ENCODE peak calls at places on chromosomes 12 and 14, in six cellular contexts. B, D, Y, K, S and P are unnamed samples.

GRCh38 chr12:40105515-40106201 is at the start of gene SLC2A13:
- DNase-seq in D (peak), S (peak), K (peak), Y (peak), B (peak), P (peak)

GRCh38 chr12:20220339-20220738 is 148.0 kb upstream of the PDE3A start:
- DNase-seq in Y (no peak), S (no peak), B (peak), K (no peak), D (no peak), P (no peak)

GRCh38 chr12:126719886-126720666 is 1546.9 kb upstream of the TMEM132C start:
- DNase-seq in Y (no peak), D (no peak), B (no peak), S (no peak), K (no peak), P (no peak)

GRCh38 chr14:74333909-74334308 is 14.4 kb upstream of the VRTN start:
- DNase-seq in S (no peak), B (no peak), K (no peak), Y (no peak), D (no peak), P (no peak)

GRCh38 chr12:110917467-110917866 is 2.9 kb downstream of the MYL2 start:
- DNase-seq in D (no peak), S (peak), Y (no peak), B (peak), K (no peak), P (peak)

GRCh38 chr12:120970310-120970709 is 8.0 kb upstream of the HNF1A start:
- DNase-seq in K (no peak), Y (no peak), D (no peak), S (no peak), B (no peak), P (no peak)

GRCh38 chr12:5262885-5263284 is 169.0 kb upstream of the NTF3 start:
- DNase-seq in K (no peak), D (no peak), S (no peak), B (no peak), Y (no peak), P (no peak)

GRCh38 chr12:45611061-45611460 is 118.4 kb upstream of the ARID2 start:
- DNase-seq in K (no peak), S (no peak), B (no peak), D (no peak), Y (no peak), P (no peak)

GRCh38 chr14:100677152-100677924 is 49.4 kb upstream of the DLK1 start:
- DNase-seq in B (no peak), Y (no peak), S (no peak), D (no peak), K (peak), P (no peak)

GRCh38 chr12:119512772-119513497 is 80.6 kb upstream of the TMEM233 start:
- DNase-seq in K (no peak), D (peak), S (no peak), B (no peak), Y (no peak), P (no peak)

GRCh38 chr12:56724660-56724988 is 475 bp downstream of the NACA start:
- DNase-seq in B (no peak), K (peak), D (peak), Y (no peak), S (no peak), P (no peak)

GRCh38 chr12:111616177-111616623 is 17.1 kb upstream of the ATXN2 start:
- DNase-seq in K (peak), D (peak), Y (no peak), S (no peak), B (no peak), P (no peak)

GRCh38 chr12:78156751-78157150 is 326.1 kb downstream of the NAV3 start:
- DNase-seq in S (no peak), D (no peak), Y (no peak), K (no peak), B (no peak), P (no peak)

GRCh38 chr12:91774471-91774921 is 371.1 kb downstream of the BTG1 start:
- DNase-seq in S (no peak), B (no peak), K (no peak), Y (no peak), D (no peak), P (no peak)

GRCh38 chr12:1464925-1465324 is 129.5 kb downstream of the FBXL14 start:
- DNase-seq in Y (no peak), S (no peak), D (no peak), B (no peak), K (no peak), P (no peak)

GRCh38 chr14:65949711-65950516 is 536.3 kb upstream of the CCDC196 start:
- DNase-seq in Y (no peak), S (no peak), K (peak), D (no peak), B (peak), P (no peak)

GRCh38 chr12:106378788-106379187 is 21.2 kb downstream of the POLR3B start:
- DNase-seq in Y (no peak), K (no peak), D (no peak), S (no peak), B (no peak), P (no peak)

GRCh38 chr12:39441189-39441962 is 1.5 kb downstream of the KIF21A start:
- DNase-seq in K (no peak), Y (no peak), S (no peak), B (no peak), D (no peak), P (no peak)

GRCh38 chr14:65833256-65833880 is 420.8 kb downstream of the FUT8 start:
- DNase-seq in S (no peak), B (no peak), K (no peak), D (no peak), Y (no peak), P (no peak)

DNA sequence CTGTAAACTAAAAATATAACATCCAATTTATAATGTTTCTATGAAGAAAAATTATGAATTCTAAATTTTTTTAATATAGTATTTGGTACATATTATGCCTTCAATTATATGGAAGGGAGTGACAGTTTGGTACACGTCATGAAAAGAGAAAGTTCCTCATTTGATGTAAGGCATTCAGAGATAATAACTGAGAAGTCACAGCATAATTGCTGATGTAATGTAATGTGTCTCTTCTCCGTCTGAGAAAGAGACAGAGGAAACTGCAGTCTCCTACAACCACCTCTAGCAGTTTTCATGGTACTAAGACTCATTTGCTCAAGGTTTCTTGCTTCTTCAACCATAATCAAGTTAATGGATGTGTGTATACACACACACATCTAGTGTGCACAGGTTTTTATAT is 2.3 kb upstream of the CD69 start:
- DNase-seq in K (no peak), Y (no peak), D (no peak), S (no peak), B (no peak), P (no peak)
- TF ChIP-seq POLR2A in K (no peak), Y (no peak), D (no peak), S (no peak), B (no peak), P (no peak)

GRCh38 chr12:52238206-52238840 is 5.3 kb downstream of the KRT7 start:
- DNase-seq in B (no peak), K (no peak), S (peak), D (no peak), Y (no peak), P (no peak)
- TF ChIP-seq POLR2A in B (no peak), K (no peak), S (no peak), D (no peak), Y (no peak), P (no peak)

DNA sequence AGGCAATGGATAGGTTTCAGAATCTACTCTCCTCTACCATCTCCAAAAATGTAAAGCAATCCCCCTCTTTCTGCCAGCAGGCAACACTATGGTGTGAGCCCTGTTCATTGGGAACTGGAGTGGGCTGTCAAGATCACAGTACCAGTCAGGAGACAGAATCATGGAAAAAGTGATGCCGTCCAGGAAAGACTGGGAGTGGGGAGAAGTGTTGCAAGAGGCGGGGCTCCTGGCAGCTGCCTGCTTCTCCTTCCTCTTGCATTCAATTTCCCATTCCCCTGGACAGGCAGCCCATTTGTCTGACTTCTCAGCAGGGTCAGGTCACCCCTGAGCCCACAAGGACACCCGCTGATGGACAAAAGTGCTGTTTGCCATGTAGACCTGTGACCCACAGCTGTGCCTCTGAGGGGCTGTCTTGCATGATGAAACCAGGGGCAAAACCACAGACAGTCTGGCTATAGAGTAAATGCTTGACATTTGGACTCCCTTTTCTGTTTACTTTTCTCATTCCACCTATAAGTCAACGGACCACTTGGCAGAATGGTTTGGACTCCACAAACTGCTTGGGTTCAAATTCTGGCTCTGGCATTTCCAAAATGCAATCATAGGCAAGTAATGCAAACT is 30.1 kb upstream of the RPH3A start:
- DNase-seq in Y (no peak), D (no peak), K (no peak), S (no peak), B (no peak), P (no peak)
- TF ChIP-seq POLR2A in Y (no peak), D (no peak), K (no peak), S (no peak), B (no peak), P (no peak)

DNA sequence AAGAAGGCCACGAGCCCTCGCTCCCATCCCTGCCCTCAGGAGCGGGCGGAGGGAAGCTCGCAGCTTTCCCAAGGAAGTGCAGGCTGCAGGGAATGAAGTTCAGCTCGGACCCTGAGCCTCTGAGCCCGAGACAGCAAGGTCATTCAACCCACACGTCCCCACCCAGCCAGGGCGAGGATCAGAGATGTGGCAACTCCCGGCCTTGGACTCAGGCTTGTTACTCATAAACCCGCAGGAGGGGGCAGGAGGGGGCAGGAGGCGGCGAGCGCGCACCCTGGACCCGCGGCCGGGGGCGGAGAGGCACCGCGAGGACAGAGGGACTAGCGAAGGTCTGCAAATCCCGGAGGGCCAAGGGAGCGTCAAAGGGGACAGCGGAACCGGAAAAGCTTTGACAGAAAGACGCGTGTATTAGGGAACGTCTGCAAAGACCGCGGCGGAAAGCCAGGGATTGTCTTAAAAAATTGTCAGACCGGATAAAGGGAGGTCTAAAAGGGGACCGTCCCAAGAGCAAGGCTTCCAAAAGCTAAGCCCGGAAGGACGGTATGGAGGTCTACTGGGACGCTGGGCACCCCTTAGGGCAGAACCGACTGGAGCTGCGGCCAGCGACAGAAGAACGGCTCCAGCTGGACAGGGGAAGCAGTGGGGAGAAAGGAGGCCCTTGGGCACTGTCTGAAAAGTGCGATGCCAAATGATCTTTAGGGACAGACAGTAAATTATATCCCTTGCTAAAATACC is 609 bp upstream of the DCAF11 start:
- DNase-seq in D (peak), B (peak), K (peak), S (peak), Y (peak), P (peak)
- TF ChIP-seq POLR2A in D (no peak), B (peak), K (peak), S (peak), Y (peak), P (peak)

GRCh38 chr14:71321556-71322315 is 414.5 kb downstream of the PCNX1 start:
- DNase-seq in K (no peak), S (peak), B (peak), D (peak), Y (no peak), P (no peak)
- TF ChIP-seq POLR2A in K (no peak), S (no peak), B (no peak), D (no peak), Y (no peak), P (no peak)

DNA sequence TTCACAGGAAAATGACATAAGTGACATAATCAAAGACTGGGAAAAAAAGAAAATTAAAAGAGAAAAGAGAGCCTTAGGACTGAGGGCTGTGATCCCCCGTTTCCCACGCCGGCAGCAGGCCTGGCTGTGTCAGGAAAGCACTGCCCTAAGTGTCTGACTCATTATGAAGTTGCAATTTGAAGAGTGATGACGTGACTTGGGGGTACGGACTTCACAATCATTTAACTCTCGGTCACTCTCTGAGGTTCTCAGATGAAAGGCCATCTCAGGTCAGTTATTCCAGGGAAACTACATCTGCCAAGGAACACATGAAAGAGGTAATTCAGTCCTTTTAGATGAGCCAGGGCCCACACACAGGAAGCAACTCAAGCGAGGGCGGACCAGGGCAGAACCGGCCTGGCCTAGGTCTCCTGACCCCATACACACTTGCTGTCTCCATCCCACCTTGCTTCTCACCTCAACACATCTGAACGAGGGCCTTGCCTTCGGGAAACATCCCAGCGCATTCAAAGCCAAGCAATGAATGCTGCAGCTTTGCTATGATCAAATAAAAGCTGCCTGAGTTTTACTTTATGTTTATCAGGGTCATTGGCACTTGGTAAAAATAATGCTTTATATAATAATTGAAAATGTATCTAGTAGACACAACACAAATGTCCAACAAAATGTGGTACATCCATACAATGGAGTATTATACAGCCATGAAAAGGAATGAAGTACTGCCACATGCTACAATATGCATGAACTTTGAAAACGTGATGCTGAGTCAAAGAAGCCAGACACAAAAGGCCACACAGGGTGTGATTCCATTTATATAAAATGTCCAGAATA is 2.7 kb downstream of the SSH1 start:
- DNase-seq in D (peak), K (peak), Y (no peak), S (peak), B (peak), P (peak)
- TF ChIP-seq POLR2A in D (no peak), K (no peak), Y (peak), S (no peak), B (no peak), P (peak)

GRCh38 chr14:95697764-95698163 is 11.5 kb downstream of the TCL1B start:
- DNase-seq in S (no peak), K (no peak), D (no peak), B (no peak), Y (no peak), P (no peak)

GRCh38 chr14:95698287-95698686 is 12.1 kb downstream of the TCL1B start:
- DNase-seq in Y (no peak), D (no peak), S (no peak), B (no peak), K (no peak), P (no peak)

GRCh38 chr14:95701846-95702221 is 12.1 kb downstream of the TCL1A start:
- DNase-seq in D (no peak), S (no peak), B (no peak), K (peak), Y (no peak), P (no peak)

GRCh38 chr14:95700221-95700976 is 13.5 kb downstream of the TCL1A start:
- DNase-seq in K (no peak), Y (no peak), B (no peak), S (no peak), D (no peak), P (no peak)

DNA sequence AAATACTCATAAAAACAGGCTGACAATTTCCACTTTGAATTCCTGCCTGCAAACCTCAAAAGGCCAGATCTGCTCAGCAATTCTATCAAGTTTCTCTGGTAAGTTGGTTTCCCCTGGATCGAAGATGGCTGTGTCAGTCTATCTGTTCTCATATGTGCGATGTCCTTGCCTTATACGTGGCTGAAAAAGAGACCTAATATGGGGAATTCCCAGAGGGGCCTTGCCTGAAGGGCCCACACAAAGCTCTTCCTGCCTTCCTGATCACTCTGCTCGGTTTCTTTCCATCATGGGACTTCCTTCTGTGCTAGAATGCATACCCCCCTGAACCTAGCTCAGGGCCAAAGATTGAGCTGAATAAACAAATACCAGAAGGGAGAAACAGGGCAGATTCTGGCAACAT is 13.2 kb downstream of the TCL1B start:
- DNase-seq in Y (no peak), B (no peak), S (no peak), K (no peak), D (no peak), P (no peak)
- TF ChIP-seq POLR2A in Y (peak), B (no peak), S (no peak), K (no peak), D (no peak), P (no peak)